ENCODE peak calls at places on chromosome 19, in four cellular contexts. One of them, this sample, is unnamed.

GRCh38 chr19:18093439-18094161 is 4.0 kb upstream of the MAST3 start:
- DNase-seq in WERI-Rb-1: peak; percentile 45
- DNase-seq in transverse colon: no peak
- DNase-seq in GM13976: no peak
- DNase-seq in this sample: no peak

GRCh38 chr19:5228932-5229777 is 111.5 kb downstream of the PTPRS start:
- DNase-seq in WERI-Rb-1: no peak
- DNase-seq in transverse colon: no peak
- DNase-seq in GM13976: no peak
- DNase-seq in this sample: no peak

GRCh38 chr19:2590630-2591399 is 111.7 kb downstream of the GNG7 start:
- DNase-seq in WERI-Rb-1: no peak
- DNase-seq in GM13976: no peak
- DNase-seq in transverse colon: no peak
- DNase-seq in this sample: no peak

GRCh38 chr19:50432658-50433057 is at the start of gene MYBPC2:
- DNase-seq in WERI-Rb-1: no peak
- DNase-seq in transverse colon: peak; percentile 33
- DNase-seq in GM13976: no peak
- DNase-seq in this sample: no peak

GRCh38 chr19:32599736-32600157 is 18.8 kb downstream of the PDCD5 start:
- DNase-seq in WERI-Rb-1: peak; percentile 35
- DNase-seq in transverse colon: peak; percentile 25
- DNase-seq in GM13976: peak; percentile 70
- DNase-seq in this sample: peak; percentile 67

GRCh38 chr19:49887653-49888477 is 8.8 kb downstream of the IL4I1 start:
- DNase-seq in GM13976: no peak
- DNase-seq in transverse colon: no peak
- DNase-seq in WERI-Rb-1: peak; percentile 73
- DNase-seq in this sample: no peak

GRCh38 chr19:41430907-41431306 is 3.7 kb upstream of the B3GNT8 start:
- DNase-seq in transverse colon: no peak
- DNase-seq in WERI-Rb-1: no peak
- DNase-seq in GM13976: no peak
- DNase-seq in this sample: no peak

GRCh38 chr19:35657904-35658700 is 8.2 kb upstream of the UPK1A start:
- DNase-seq in transverse colon: no peak
- DNase-seq in GM13976: no peak
- DNase-seq in WERI-Rb-1: no peak
- DNase-seq in this sample: no peak

GRCh38 chr19:8578642-8579265 is 1.5 kb upstream of the MYO1F start:
- DNase-seq in WERI-Rb-1: peak; percentile 71
- DNase-seq in GM13976: peak; percentile 82
- DNase-seq in transverse colon: peak; percentile 85
- DNase-seq in this sample: peak; percentile 84

GRCh38 chr19:2550431-2551171 is 74.7 kb downstream of the GADD45B start:
- DNase-seq in WERI-Rb-1: peak; percentile 97
- DNase-seq in transverse colon: no peak
- DNase-seq in GM13976: no peak
- DNase-seq in this sample: no peak

GRCh38 chr19:10554760-10555612 is 10.8 kb downstream of the KRI1 start:
- DNase-seq in transverse colon: no peak
- DNase-seq in GM13976: no peak
- DNase-seq in WERI-Rb-1: peak; percentile 33
- DNase-seq in this sample: peak; percentile 28

GRCh38 chr19:54454781-54455675 is 6.0 kb downstream of the LENG8 start:
- DNase-seq in transverse colon: no peak
- DNase-seq in GM13976: no peak
- DNase-seq in WERI-Rb-1: no peak
- DNase-seq in this sample: no peak

GRCh38 chr19:16620018-16620417 is 8.0 kb downstream of the MED26 start:
- DNase-seq in GM13976: no peak
- DNase-seq in transverse colon: no peak
- DNase-seq in WERI-Rb-1: no peak
- DNase-seq in this sample: no peak

GRCh38 chr19:8499048-8499833 is 3.2 kb downstream of the PRAM1 start:
- DNase-seq in transverse colon: no peak
- DNase-seq in WERI-Rb-1: no peak
- DNase-seq in GM13976: no peak
- DNase-seq in this sample: no peak

GRCh38 chr19:48822514-48822913 is 11.7 kb upstream of the BCAT2 start:
- DNase-seq in GM13976: no peak
- DNase-seq in WERI-Rb-1: no peak
- DNase-seq in transverse colon: no peak
- DNase-seq in this sample: no peak

GRCh38 chr19:55640043-55640576 is 692 bp upstream of the ZNF580 start:
- DNase-seq in transverse colon: peak; percentile 73
- DNase-seq in WERI-Rb-1: no peak
- DNase-seq in GM13976: peak; percentile 59
- DNase-seq in this sample: peak; percentile 72

GRCh38 chr19:35899547-35900214 is 659 bp downstream of the NFKBID start:
- DNase-seq in WERI-Rb-1: peak; percentile 87
- DNase-seq in GM13976: peak; percentile 94
- DNase-seq in transverse colon: peak; percentile 89
- DNase-seq in this sample: peak; percentile 93

GRCh38 chr19:5951338-5951861 is 26.5 kb downstream of the RANBP3 start:
- DNase-seq in WERI-Rb-1: no peak
- DNase-seq in transverse colon: no peak
- DNase-seq in GM13976: peak; percentile 66
- DNase-seq in this sample: peak; percentile 56

GRCh38 chr19:12596485-12596884 is 14.1 kb downstream of the ZNF490 start:
- DNase-seq in WERI-Rb-1: no peak
- DNase-seq in transverse colon: no peak
- DNase-seq in GM13976: no peak
- DNase-seq in this sample: no peak

GRCh38 chr19:54738715-54739114 is 402 bp downstream of the KIR2DL3 start:
- DNase-seq in WERI-Rb-1: no peak
- DNase-seq in GM13976: no peak
- DNase-seq in transverse colon: no peak
- DNase-seq in this sample: no peak

GRCh38 chr19:31352782-31353651 is 3.8 kb upstream of the TSHZ3 start:
- DNase-seq in WERI-Rb-1: no peak
- DNase-seq in GM13976: no peak
- DNase-seq in transverse colon: no peak
- DNase-seq in this sample: no peak

GRCh38 chr19:55005684-55006488 is 32.2 kb downstream of the GP6 start:
- DNase-seq in GM13976: peak; percentile 78
- DNase-seq in transverse colon: no peak
- DNase-seq in WERI-Rb-1: peak; percentile 34
- DNase-seq in this sample: peak; percentile 83

GRCh38 chr19:53912653-53913052 is 3.6 kb downstream of the CACNG7 start:
- DNase-seq in transverse colon: no peak
- DNase-seq in GM13976: peak; percentile 44
- DNase-seq in WERI-Rb-1: no peak
- DNase-seq in this sample: peak; percentile 23

GRCh38 chr19:10927691-10928562 is 512 bp downstream of the YIPF2 start:
- DNase-seq in GM13976: no peak
- DNase-seq in transverse colon: no peak
- DNase-seq in WERI-Rb-1: no peak
- DNase-seq in this sample: no peak

GRCh38 chr19:31175564-31176348 is 173.5 kb downstream of the TSHZ3 start:
- DNase-seq in transverse colon: no peak
- DNase-seq in GM13976: no peak
- DNase-seq in WERI-Rb-1: no peak
- DNase-seq in this sample: no peak

GRCh38 chr19:3716147-3716668 is 8.0 kb downstream of the TJP3 start:
- DNase-seq in WERI-Rb-1: no peak
- DNase-seq in transverse colon: no peak
- DNase-seq in GM13976: no peak
- DNase-seq in this sample: no peak

GRCh38 chr19:36378625-36379509 is at the start of gene ZFP14:
- DNase-seq in transverse colon: peak; percentile 95
- DNase-seq in GM13976: peak; percentile 100
- DNase-seq in WERI-Rb-1: peak; percentile 96
- DNase-seq in this sample: peak; percentile 99

GRCh38 chr19:4267901-4268815 is 10.9 kb upstream of the SHD start:
- DNase-seq in transverse colon: peak; percentile 78
- DNase-seq in GM13976: no peak
- DNase-seq in WERI-Rb-1: no peak
- DNase-seq in this sample: no peak

GRCh38 chr19:55082023-55082851 is 6.6 kb downstream of the EPS8L1 start:
- DNase-seq in WERI-Rb-1: peak; percentile 89
- DNase-seq in transverse colon: no peak
- DNase-seq in GM13976: no peak
- DNase-seq in this sample: peak; percentile 86

GRCh38 chr19:15123900-15124299 is 16.7 kb downstream of the SYDE1 start:
- DNase-seq in GM13976: no peak
- DNase-seq in WERI-Rb-1: no peak
- DNase-seq in transverse colon: peak; percentile 66
- DNase-seq in this sample: no peak

GRCh38 chr19:40754611-40755247 is 3.7 kb downstream of the SNRPA start:
- DNase-seq in WERI-Rb-1: no peak
- DNase-seq in transverse colon: peak; percentile 77
- DNase-seq in GM13976: no peak
- DNase-seq in this sample: no peak

GRCh38 chr19:58356236-58356970 is 3.1 kb upstream of the A1BG start:
- DNase-seq in transverse colon: no peak
- DNase-seq in GM13976: peak; percentile 64
- DNase-seq in WERI-Rb-1: no peak
- DNase-seq in this sample: peak; percentile 63

GRCh38 chr19:14363203-14364097 is 17.8 kb upstream of the ADGRE5 start:
- DNase-seq in transverse colon: peak; percentile 75
- DNase-seq in GM13976: peak; percentile 65
- DNase-seq in WERI-Rb-1: peak; percentile 96
- DNase-seq in this sample: peak; percentile 22

GRCh38 chr19:49613374-49613773 is 22.4 kb downstream of the PRR12 start:
- DNase-seq in GM13976: no peak
- DNase-seq in transverse colon: no peak
- DNase-seq in WERI-Rb-1: no peak
- DNase-seq in this sample: no peak

GRCh38 chr19:3008994-3009393 is 20.1 kb downstream of the TLE2 start:
- DNase-seq in transverse colon: no peak
- DNase-seq in WERI-Rb-1: no peak
- DNase-seq in GM13976: no peak
- DNase-seq in this sample: no peak

GRCh38 chr19:52692431-52693008 is 42.3 kb downstream of the ZNF611 start:
- DNase-seq in transverse colon: no peak
- DNase-seq in GM13976: no peak
- DNase-seq in WERI-Rb-1: no peak
- DNase-seq in this sample: no peak

GRCh38 chr19:52689804-52690394 is 44.9 kb downstream of the ZNF611 start:
- DNase-seq in WERI-Rb-1: peak; percentile 31
- DNase-seq in transverse colon: peak; percentile 30
- DNase-seq in GM13976: peak; percentile 55
- DNase-seq in this sample: no peak

GRCh38 chr19:52691737-52692136 is 43.1 kb downstream of the ZNF611 start:
- DNase-seq in GM13976: no peak
- DNase-seq in transverse colon: no peak
- DNase-seq in WERI-Rb-1: peak; percentile 72
- DNase-seq in this sample: peak; percentile 26

GRCh38 chr19:52691215-52691610 is 43.6 kb downstream of the ZNF611 start:
- DNase-seq in WERI-Rb-1: peak; percentile 42
- DNase-seq in GM13976: no peak
- DNase-seq in transverse colon: no peak
- DNase-seq in this sample: no peak

GRCh38 chr19:52690395-52691214 is 44.2 kb downstream of the ZNF611 start:
- DNase-seq in WERI-Rb-1: peak; percentile 95
- DNase-seq in transverse colon: peak; percentile 95
- DNase-seq in GM13976: peak; percentile 91
- DNase-seq in this sample: peak; percentile 89
- TF ChIP-seq CTCF in WERI-Rb-1: no peak
- TF ChIP-seq CTCF in transverse colon: peak; percentile 48
- TF ChIP-seq CTCF in GM13976: peak; percentile 3
- TF ChIP-seq CTCF in this sample: no peak

DNA sequence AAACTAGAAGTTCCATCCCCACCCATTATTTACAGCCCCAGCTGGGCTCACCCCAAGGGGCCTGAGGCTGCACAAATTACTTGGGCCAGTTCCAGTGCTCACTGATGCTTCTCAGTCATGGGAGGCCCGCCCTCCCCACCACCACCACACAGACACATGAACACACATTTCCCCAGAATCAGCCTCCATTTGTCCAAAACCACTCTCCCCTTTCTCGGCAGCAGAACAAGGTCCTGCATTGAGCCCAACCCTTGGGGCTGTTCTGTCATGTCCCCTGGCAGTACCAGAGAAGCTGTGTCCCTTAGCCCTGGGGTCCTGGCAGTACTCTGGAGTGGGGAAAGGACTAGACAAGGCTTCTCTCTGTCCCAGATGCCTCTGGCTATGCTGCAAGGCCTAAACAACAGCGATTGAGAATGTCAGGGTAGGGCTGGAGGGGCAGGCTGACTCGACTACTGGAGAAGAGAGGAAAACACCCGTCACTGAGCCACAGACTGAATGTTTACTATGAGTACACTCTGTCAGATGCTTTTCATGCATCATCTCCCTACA is 21.8 kb downstream of the SAMD4B start:
- DNase-seq in transverse colon: no peak
- DNase-seq in GM13976: no peak
- DNase-seq in WERI-Rb-1: no peak
- DNase-seq in this sample: no peak
- TF ChIP-seq CTCF in transverse colon: no peak
- TF ChIP-seq CTCF in GM13976: no peak
- TF ChIP-seq CTCF in WERI-Rb-1: no peak
- TF ChIP-seq CTCF in this sample: no peak

GRCh38 chr19:38071647-38072046 is 152.4 kb downstream of the DPF1 start:
- DNase-seq in WERI-Rb-1: no peak
- DNase-seq in GM13976: no peak
- DNase-seq in transverse colon: no peak
- DNase-seq in this sample: no peak

GRCh38 chr19:38072776-38073411 is 151.1 kb downstream of the DPF1 start:
- DNase-seq in transverse colon: no peak
- DNase-seq in GM13976: no peak
- DNase-seq in WERI-Rb-1: no peak
- DNase-seq in this sample: no peak

GRCh38 chr19:38070573-38070972 is 153.4 kb downstream of the DPF1 start:
- DNase-seq in GM13976: no peak
- DNase-seq in WERI-Rb-1: no peak
- DNase-seq in transverse colon: no peak
- DNase-seq in this sample: no peak

GRCh38 chr19:38076337-38076736 is 147.7 kb downstream of the DPF1 start:
- DNase-seq in GM13976: no peak
- DNase-seq in WERI-Rb-1: no peak
- DNase-seq in transverse colon: no peak
- DNase-seq in this sample: no peak

GRCh38 chr19:38073806-38074685 is 150.0 kb downstream of the DPF1 start:
- DNase-seq in GM13976: no peak
- DNase-seq in WERI-Rb-1: peak; percentile 97
- DNase-seq in transverse colon: peak; percentile 16
- DNase-seq in this sample: no peak
- TF ChIP-seq CTCF in GM13976: no peak
- TF ChIP-seq CTCF in WERI-Rb-1: peak; percentile 93
- TF ChIP-seq CTCF in transverse colon: no peak
- TF ChIP-seq CTCF in this sample: no peak

DNA sequence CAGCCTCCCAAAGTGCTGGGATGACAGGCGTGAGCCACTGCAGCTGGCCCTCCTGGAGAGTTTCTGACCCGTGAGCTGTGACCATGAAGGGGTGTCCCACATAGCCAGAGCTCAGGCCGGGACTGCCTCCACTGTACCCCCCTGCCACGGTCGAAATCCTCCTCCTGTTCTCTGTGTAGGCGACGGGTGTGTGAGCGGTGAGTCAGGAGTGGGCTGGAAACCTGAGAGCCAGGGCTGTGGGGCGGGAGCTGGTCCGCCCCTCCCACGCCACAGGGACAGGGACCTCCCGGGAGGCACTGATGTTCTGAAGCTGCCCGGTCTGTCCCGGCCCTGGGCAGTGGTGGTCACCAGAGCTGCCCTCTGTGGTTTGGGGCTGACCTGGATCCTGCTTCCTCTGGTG is 3.9 kb downstream of the WDR18 start:
- DNase-seq in GM13976: no peak
- DNase-seq in WERI-Rb-1: no peak
- DNase-seq in transverse colon: no peak
- DNase-seq in this sample: no peak
- TF ChIP-seq CTCF in GM13976: no peak
- TF ChIP-seq CTCF in WERI-Rb-1: no peak
- TF ChIP-seq CTCF in transverse colon: no peak
- TF ChIP-seq CTCF in this sample: no peak